ENCODE peak calls at places on chromosomes 16 and 17, in seven cellular contexts. One of them, this sample, is unnamed. For H3K4me1, the result is how much of the 10 kb centered on the place peaks cover.

GRCh38 chr16:383326-384020 is 1.7 kb upstream of the PGAP6 start:
- DNase-seq in uterus: no peak
- DNase-seq in fibroblast of lung: no peak
- DNase-seq in psoas muscle: no peak
- DNase-seq in neural progenitor cell: peak
- DNase-seq in prostate gland: peak
- DNase-seq in ovary: no peak
- DNase-seq in this sample: no peak

GRCh38 chr16:86045601-86045971 is 146.6 kb downstream of the IRF8 start:
- DNase-seq in uterus: no peak
- DNase-seq in fibroblast of lung: no peak
- DNase-seq in psoas muscle: no peak
- DNase-seq in neural progenitor cell: no peak
- DNase-seq in prostate gland: no peak
- DNase-seq in ovary: no peak
- DNase-seq in this sample: no peak

GRCh38 chr16:87143661-87144121 is 173.5 kb downstream of the C16orf95 start:
- DNase-seq in uterus: no peak
- DNase-seq in fibroblast of lung: no peak
- DNase-seq in psoas muscle: no peak
- DNase-seq in neural progenitor cell: no peak
- DNase-seq in prostate gland: no peak
- DNase-seq in ovary: no peak
- DNase-seq in this sample: no peak

GRCh38 chr16:29198231-29198630 is 208.3 kb downstream of the NPIPB11 start:
- DNase-seq in uterus: peak
- DNase-seq in fibroblast of lung: no peak
- DNase-seq in psoas muscle: no peak
- DNase-seq in neural progenitor cell: no peak
- DNase-seq in prostate gland: no peak
- DNase-seq in ovary: no peak
- DNase-seq in this sample: no peak

GRCh38 chr17:68468334-68468733 is 11.0 kb upstream of the WIPI1 start:
- DNase-seq in uterus: no peak
- DNase-seq in fibroblast of lung: peak
- DNase-seq in psoas muscle: no peak
- DNase-seq in neural progenitor cell: no peak
- DNase-seq in prostate gland: no peak
- DNase-seq in ovary: no peak
- DNase-seq in this sample: no peak

GRCh38 chr16:27973678-27974077 is 89.8 kb downstream of the GSG1L start:
- DNase-seq in uterus: no peak
- DNase-seq in fibroblast of lung: no peak
- DNase-seq in psoas muscle: no peak
- DNase-seq in neural progenitor cell: no peak
- DNase-seq in prostate gland: no peak
- DNase-seq in ovary: no peak
- DNase-seq in this sample: no peak

GRCh38 chr16:10663146-10663545 is 31.6 kb downstream of the TEKT5 start:
- DNase-seq in uterus: no peak
- DNase-seq in fibroblast of lung: no peak
- DNase-seq in psoas muscle: no peak
- DNase-seq in neural progenitor cell: no peak
- DNase-seq in prostate gland: no peak
- DNase-seq in ovary: no peak
- DNase-seq in this sample: no peak

GRCh38 chr17:77210331-77210730 is 69.6 kb downstream of the SEC14L1 start:
- DNase-seq in uterus: no peak
- DNase-seq in fibroblast of lung: no peak
- DNase-seq in psoas muscle: no peak
- DNase-seq in neural progenitor cell: no peak
- DNase-seq in prostate gland: no peak
- DNase-seq in ovary: no peak
- DNase-seq in this sample: no peak

GRCh38 chr16:17380613-17381012 is 90.1 kb downstream of the XYLT1 start:
- DNase-seq in uterus: no peak
- DNase-seq in fibroblast of lung: peak
- DNase-seq in psoas muscle: no peak
- DNase-seq in neural progenitor cell: no peak
- DNase-seq in prostate gland: no peak
- DNase-seq in ovary: no peak
- DNase-seq in this sample: peak

GRCh38 chr17:16919663-16920627 is 52.0 kb downstream of the TNFRSF13B start:
- DNase-seq in uterus: no peak
- DNase-seq in fibroblast of lung: no peak
- DNase-seq in psoas muscle: peak
- DNase-seq in neural progenitor cell: no peak
- DNase-seq in prostate gland: no peak
- DNase-seq in ovary: no peak
- DNase-seq in this sample: no peak

GRCh38 chr17:41532947-41533570 is 5.0 kb upstream of the KRT19 start:
- DNase-seq in uterus: no peak
- DNase-seq in fibroblast of lung: no peak
- DNase-seq in psoas muscle: no peak
- DNase-seq in neural progenitor cell: no peak
- DNase-seq in prostate gland: no peak
- DNase-seq in ovary: no peak
- DNase-seq in this sample: no peak

GRCh38 chr17:78644259-78644658 is 67.1 kb upstream of the DNAH17 start:
- DNase-seq in uterus: no peak
- DNase-seq in fibroblast of lung: no peak
- DNase-seq in psoas muscle: no peak
- DNase-seq in neural progenitor cell: no peak
- DNase-seq in prostate gland: no peak
- DNase-seq in ovary: no peak
- DNase-seq in this sample: no peak

GRCh38 chr17:79549111-79549915 is 61.5 kb downstream of the RBFOX3 start:
- DNase-seq in uterus: no peak
- DNase-seq in fibroblast of lung: no peak
- DNase-seq in psoas muscle: peak
- DNase-seq in neural progenitor cell: peak
- DNase-seq in prostate gland: no peak
- DNase-seq in ovary: no peak
- DNase-seq in this sample: no peak

GRCh38 chr17:19270347-19270950 is 33.3 kb downstream of the EPN2 start:
- DNase-seq in uterus: no peak
- DNase-seq in fibroblast of lung: no peak
- DNase-seq in psoas muscle: no peak
- DNase-seq in neural progenitor cell: peak
- DNase-seq in prostate gland: no peak
- DNase-seq in ovary: no peak
- DNase-seq in this sample: no peak

GRCh38 chr16:68520649-68521086 is 18.4 kb upstream of the ZFP90 start:
- DNase-seq in uterus: peak
- DNase-seq in fibroblast of lung: peak
- DNase-seq in psoas muscle: peak
- DNase-seq in neural progenitor cell: peak
- DNase-seq in prostate gland: peak
- DNase-seq in ovary: peak
- DNase-seq in this sample: peak
- H3K4me3 ChIP-seq in uterus: no peak
- H3K4me3 ChIP-seq in fibroblast of lung: peak
- H3K4me3 ChIP-seq in psoas muscle: peak
- H3K4me3 ChIP-seq in neural progenitor cell: peak
- H3K4me3 ChIP-seq in prostate gland: no peak
- H3K4me3 ChIP-seq in ovary: peak
- H3K4me3 ChIP-seq in this sample: no peak

GRCh38 chr17:38428150-38428642 is at the start of gene ARHGAP23:
- DNase-seq in uterus: peak
- DNase-seq in fibroblast of lung: peak
- DNase-seq in psoas muscle: peak
- DNase-seq in neural progenitor cell: peak
- DNase-seq in prostate gland: peak
- DNase-seq in ovary: peak
- DNase-seq in this sample: peak
- H3K4me1 ChIP-seq in uterus: under half
- H3K4me1 ChIP-seq in fibroblast of lung: under half
- H3K4me1 ChIP-seq in psoas muscle: under half
- H3K4me1 ChIP-seq in neural progenitor cell: under half
- H3K4me1 ChIP-seq in prostate gland: under half
- H3K4me1 ChIP-seq in ovary: under half
- H3K4me1 ChIP-seq in this sample: under half

GRCh38 chr16:58243528-58244004 is 45.7 kb upstream of the CSNK2A2 start:
- DNase-seq in uterus: no peak
- DNase-seq in fibroblast of lung: no peak
- DNase-seq in psoas muscle: no peak
- DNase-seq in neural progenitor cell: no peak
- DNase-seq in prostate gland: no peak
- DNase-seq in ovary: no peak
- DNase-seq in this sample: no peak
- H3K4me3 ChIP-seq in uterus: no peak
- H3K4me3 ChIP-seq in fibroblast of lung: no peak
- H3K4me3 ChIP-seq in psoas muscle: no peak
- H3K4me3 ChIP-seq in neural progenitor cell: no peak
- H3K4me3 ChIP-seq in prostate gland: no peak
- H3K4me3 ChIP-seq in ovary: no peak
- H3K4me3 ChIP-seq in this sample: no peak

DNA sequence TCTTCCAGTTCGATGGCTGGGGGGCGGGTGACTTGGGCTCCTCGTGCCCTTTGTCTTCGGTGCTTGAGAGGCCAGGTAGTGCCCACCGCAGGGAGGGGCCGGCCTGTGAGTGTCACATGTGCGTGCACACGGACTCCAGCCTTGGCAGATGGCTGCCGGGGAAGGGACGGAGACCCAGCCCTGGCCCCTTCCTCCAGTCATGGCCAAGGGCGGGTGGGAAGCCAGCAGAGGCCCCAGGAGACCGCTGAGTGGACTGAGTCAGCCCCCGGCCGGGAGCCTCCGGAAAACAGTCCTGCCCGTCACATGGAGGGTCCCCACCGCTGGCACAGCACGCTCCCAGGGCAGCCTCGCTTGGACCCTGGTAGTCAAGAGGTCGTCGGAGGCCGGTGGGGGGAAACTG is 4.2 kb downstream of the GLIS2 start:
- DNase-seq in uterus: no peak
- DNase-seq in fibroblast of lung: no peak
- DNase-seq in psoas muscle: peak
- DNase-seq in neural progenitor cell: no peak
- DNase-seq in prostate gland: no peak
- DNase-seq in ovary: peak
- DNase-seq in this sample: no peak
- H3K4me1 ChIP-seq in uterus: under half
- H3K4me1 ChIP-seq in fibroblast of lung: under half
- H3K4me1 ChIP-seq in psoas muscle: under half
- H3K4me1 ChIP-seq in neural progenitor cell: under half
- H3K4me1 ChIP-seq in prostate gland: under half
- H3K4me1 ChIP-seq in ovary: under half
- H3K4me1 ChIP-seq in this sample: under half

GRCh38 chr17:50165466-50165865 is 339 bp upstream of the SGCA start:
- DNase-seq in uterus: no peak
- DNase-seq in fibroblast of lung: no peak
- DNase-seq in psoas muscle: no peak
- DNase-seq in neural progenitor cell: no peak
- DNase-seq in prostate gland: no peak
- DNase-seq in ovary: no peak
- DNase-seq in this sample: no peak

GRCh38 chr17:50166518-50167181 is 845 bp downstream of the SGCA start:
- DNase-seq in uterus: no peak
- DNase-seq in fibroblast of lung: no peak
- DNase-seq in psoas muscle: no peak
- DNase-seq in neural progenitor cell: no peak
- DNase-seq in prostate gland: no peak
- DNase-seq in ovary: no peak
- DNase-seq in this sample: no peak

GRCh38 chr17:50165066-50165465 is 739 bp upstream of the SGCA start:
- DNase-seq in uterus: no peak
- DNase-seq in fibroblast of lung: no peak
- DNase-seq in psoas muscle: peak
- DNase-seq in neural progenitor cell: no peak
- DNase-seq in prostate gland: no peak
- DNase-seq in ovary: no peak
- DNase-seq in this sample: no peak

GRCh38 chr17:50164697-50164988 is 1.2 kb upstream of the SGCA start:
- DNase-seq in uterus: no peak
- DNase-seq in fibroblast of lung: no peak
- DNase-seq in psoas muscle: no peak
- DNase-seq in neural progenitor cell: no peak
- DNase-seq in prostate gland: no peak
- DNase-seq in ovary: no peak
- DNase-seq in this sample: no peak

GRCh38 chr17:50165867-50166517 is at the start of gene SGCA:
- DNase-seq in uterus: no peak
- DNase-seq in fibroblast of lung: no peak
- DNase-seq in psoas muscle: peak
- DNase-seq in neural progenitor cell: no peak
- DNase-seq in prostate gland: no peak
- DNase-seq in ovary: no peak
- DNase-seq in this sample: no peak
- H3K4me3 ChIP-seq in uterus: peak
- H3K4me3 ChIP-seq in fibroblast of lung: peak
- H3K4me3 ChIP-seq in psoas muscle: peak
- H3K4me3 ChIP-seq in neural progenitor cell: no peak
- H3K4me3 ChIP-seq in prostate gland: peak
- H3K4me3 ChIP-seq in ovary: no peak
- H3K4me3 ChIP-seq in this sample: no peak

DNA sequence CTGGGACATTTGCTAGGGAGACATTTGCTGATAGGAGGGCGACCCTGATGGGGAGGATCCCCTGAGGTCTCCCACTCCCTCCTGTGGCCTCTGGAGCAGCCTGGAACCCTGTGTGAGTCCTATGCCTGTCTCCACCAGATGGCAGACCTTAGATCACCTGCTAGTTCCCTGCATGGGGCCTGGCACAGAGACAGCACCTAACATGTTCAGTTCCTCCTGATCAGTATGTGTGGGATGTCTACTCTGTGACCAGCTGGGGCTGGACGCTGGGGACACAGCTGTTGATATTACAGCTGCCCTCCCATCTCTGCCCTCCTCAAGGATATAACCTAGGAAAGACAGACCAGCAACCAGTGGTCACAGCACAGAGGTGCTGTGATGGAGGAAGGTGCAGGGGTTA is 1.1 kb upstream of the ADCY7 start:
- DNase-seq in uterus: no peak
- DNase-seq in fibroblast of lung: no peak
- DNase-seq in psoas muscle: peak
- DNase-seq in neural progenitor cell: no peak
- DNase-seq in prostate gland: no peak
- DNase-seq in ovary: no peak
- DNase-seq in this sample: no peak
- H3K4me1 ChIP-seq in uterus: under half
- H3K4me1 ChIP-seq in fibroblast of lung: under half
- H3K4me1 ChIP-seq in psoas muscle: under half
- H3K4me1 ChIP-seq in neural progenitor cell: under half
- H3K4me1 ChIP-seq in prostate gland: under half
- H3K4me1 ChIP-seq in ovary: under half
- H3K4me1 ChIP-seq in this sample: half or more